ENCODE peak calls at places on chromosomes 2 and 18, in four cellular contexts. U, R, N and B are unnamed samples.

GRCh38 chr2:230166557-230167170 is 53.1 kb downstream of the SP110 start:
- DNase-seq in U (no peak), R (no peak), N (no peak), B (no peak)

GRCh38 chr2:174399171-174399570 is 3.6 kb downstream of the SCRN3 start:
- DNase-seq in U (no peak), N (no peak), R (no peak), B (no peak)

GRCh38 chr2:118257696-118258095 is 169.4 kb downstream of the INSIG2 start:
- DNase-seq in R (no peak), U (no peak), N (no peak), B (no peak)

GRCh38 chr18:28159055-28159454 is 17.9 kb downstream of the CDH2 start:
- DNase-seq in N (no peak), R (no peak), U (no peak), B (no peak)

GRCh38 chr2:30662268-30663131 is 144.7 kb downstream of the CAPN13 start:
- DNase-seq in N (no peak), U (peak), R (no peak), B (no peak)

GRCh38 chr2:67489396-67489795 is 92.3 kb downstream of the ETAA1 start:
- DNase-seq in U (no peak), N (no peak), R (no peak), B (no peak)

GRCh38 chr18:23992119-23992940 is 22.2 kb upstream of the TTC39C start:
- DNase-seq in N (no peak), R (peak), U (peak), B (no peak)

GRCh38 chr18:26649193-26649543 is 100.8 kb upstream of the KCTD1 start:
- DNase-seq in U (no peak), R (no peak), N (no peak), B (no peak)

GRCh38 chr2:62084823-62085222 is 111.1 kb upstream of the B3GNT2 start:
- DNase-seq in N (no peak), U (no peak), R (no peak), B (no peak)

GRCh38 chr18:59005266-59005665 is 134.4 kb upstream of the SEC11C start:
- DNase-seq in R (no peak), N (no peak), U (no peak), B (no peak)

GRCh38 chr2:66362651-66363050 is 72.3 kb upstream of the MEIS1 start:
- DNase-seq in N (peak), R (no peak), U (no peak), B (no peak)

GRCh38 chr2:88658318-88658717 is 31.1 kb upstream of the EIF2AK3 start:
- DNase-seq in R (no peak), U (no peak), N (no peak), B (no peak)

GRCh38 chr2:204024503-204024902 is 87.9 kb downstream of the ICOS start:
- DNase-seq in N (peak), R (no peak), U (no peak), B (peak)

GRCh38 chr2:170354409-170354808 is 176.5 kb downstream of the MYO3B start:
- DNase-seq in U (no peak), N (peak), R (no peak), B (no peak)